ENCODE peak calls at places on chromosomes 6 and 20, in six cellular contexts. U is sciatic nerve, A is stomach, E is mucosa of gallbladder, R is ACHN, W is heart right ventricle. Z is an unnamed sample.

GRCh38 chr20:17825949-17826843 is 126.4 kb downstream of the BANF2 start:
- DNase-seq in R (no peak), W (no peak), U (no peak), A (no peak), E (no peak), Z (peak; percentile 44)

GRCh38 chr6:137777299-137778075 is 89.6 kb upstream of the TNFAIP3 start:
- DNase-seq in W (no peak), A (no peak), U (no peak), E (no peak), R (no peak), Z (no peak)

GRCh38 chr6:121944361-121944760 is 455.1 kb upstream of the HSF2 start:
- DNase-seq in W (no peak), U (no peak), R (no peak), A (no peak), E (no peak), Z (no peak)

GRCh38 chr6:15073344-15073789 is 172.5 kb upstream of the JARID2 start:
- DNase-seq in R (no peak), W (no peak), U (no peak), A (no peak), E (no peak), Z (no peak)

GRCh38 chr6:151067684-151068596 is 171.8 kb upstream of the AKAP12 start:
- DNase-seq in R (peak; percentile 60), U (peak; percentile 93), W (peak; percentile 66), E (peak; percentile 78), A (peak; percentile 58), Z (peak; percentile 51)

GRCh38 chr20:38520261-38520660 is 47.6 kb downstream of the RALGAPB start:
- DNase-seq in W (no peak), U (no peak), E (no peak), R (no peak), A (no peak), Z (no peak)

GRCh38 chr6:159106627-159107241 is 61.9 kb upstream of the TAGAP start:
- DNase-seq in U (peak; percentile 78), E (peak; percentile 80), R (peak; percentile 3), A (peak; percentile 92), W (peak; percentile 49), Z (peak; percentile 89)

GRCh38 chr20:32155017-32155965 is 45.8 kb downstream of the TM9SF4 start:
- DNase-seq in U (peak; percentile 88), W (peak; percentile 79), R (peak; percentile 84), E (peak; percentile 67), A (peak; percentile 71), Z (peak; percentile 51)

GRCh38 chr6:19839237-19839546 is 2.0 kb downstream of the ID4 start:
- DNase-seq in U (no peak), W (no peak), A (no peak), R (no peak), E (no peak), Z (no peak)

GRCh38 chr6:131694832-131695426 is 6.3 kb downstream of the OR2A4 start:
- DNase-seq in W (no peak), A (peak; percentile 42), U (peak; percentile 62), R (peak; percentile 63), E (peak; percentile 46), Z (peak; percentile 62)

GRCh38 chr6:11878735-11879134 is 100.1 kb upstream of the ADTRP start:
- DNase-seq in U (no peak), A (no peak), R (no peak), E (no peak), W (no peak), Z (no peak)

GRCh38 chr6:13517116-13517515 is 29.7 kb upstream of the GFOD1 start:
- DNase-seq in U (no peak), W (no peak), E (no peak), R (no peak), A (no peak), Z (no peak)

GRCh38 chr20:13022401-13023170 is 13.8 kb downstream of the SPTLC3 start:
- DNase-seq in E (no peak), U (no peak), R (peak; percentile 32), W (no peak), A (no peak), Z (no peak)

GRCh38 chr20:57392512-57393271 is 1.5 kb downstream of the RBM38 start:
- DNase-seq in W (peak; percentile 61), U (no peak), A (peak; percentile 60), R (no peak), E (peak; percentile 57), Z (peak; percentile 71)

GRCh38 chr6:170019259-170020040 is 268.0 kb downstream of the ERMARD start:
- DNase-seq in W (no peak), R (no peak), E (no peak), U (peak; percentile 34), A (peak; percentile 20), Z (no peak)

GRCh38 chr6:21263531-21264287 is 329.8 kb upstream of the SOX4 start:
- DNase-seq in R (no peak), W (no peak), A (no peak), E (no peak), U (no peak), Z (no peak)

GRCh38 chr6:44446626-44447297 is 59.3 kb downstream of the CDC5L start:
- DNase-seq in A (no peak), U (no peak), W (no peak), R (peak; percentile 61), E (no peak), Z (no peak)

GRCh38 chr20:46055269-46055668 is 26.3 kb downstream of the SLC12A5 start:
- DNase-seq in U (no peak), E (no peak), R (no peak), A (no peak), W (no peak), Z (no peak)

GRCh38 chr20:1241456-1241855 is 15.6 kb downstream of the RAD21L1 start:
- DNase-seq in E (no peak), R (peak; percentile 6), W (no peak), A (no peak), U (no peak), Z (no peak)

GRCh38 chr20:56925696-56926101 is 296.6 kb downstream of the TFAP2C start:
- DNase-seq in W (no peak), E (no peak), R (no peak), A (no peak), U (no peak), Z (no peak)

GRCh38 chr20:57748601-57749130 is 38.9 kb upstream of the PMEPA1 start:
- DNase-seq in W (peak; percentile 82), U (peak; percentile 85), E (peak; percentile 78), A (peak; percentile 55), R (peak; percentile 90), Z (peak; percentile 50)

GRCh38 chr6:151546941-151547659 is 53.3 kb downstream of the CCDC170 start:
- DNase-seq in W (no peak), U (no peak), E (no peak), R (no peak), A (no peak), Z (no peak)

GRCh38 chr6:166765234-166765541 is 138.1 kb upstream of the RPS6KA2 start:
- DNase-seq in R (no peak), A (peak; percentile 10), E (no peak), U (no peak), W (no peak), Z (no peak)

GRCh38 chr20:48827880-48828733 is at the start of gene PREX1:
- DNase-seq in W (peak; percentile 83), A (peak; percentile 89), E (peak; percentile 70), R (peak; percentile 80), U (peak; percentile 87), Z (peak; percentile 42)

GRCh38 chr6:55621244-55621643 is 42.3 kb upstream of the HMGCLL1 start:
- DNase-seq in R (no peak), W (no peak), E (no peak), U (no peak), A (no peak), Z (no peak)

GRCh38 chr20:48808382-48809034 is 19.3 kb downstream of the PREX1 start:
- DNase-seq in U (no peak), E (no peak), A (no peak), R (no peak), W (no peak), Z (no peak)

GRCh38 chr6:69343856-69344255 is 453.0 kb downstream of the LMBRD1 start:
- DNase-seq in U (no peak), E (no peak), W (no peak), A (no peak), R (no peak), Z (no peak)

GRCh38 chr6:9334979-9335378 is 899.6 kb upstream of the SLC35B3 start:
- DNase-seq in U (no peak), W (no peak), A (no peak), R (no peak), E (no peak), Z (no peak)

GRCh38 chr6:84220809-84221409 is 6.5 kb downstream of the CEP162 start:
- DNase-seq in W (no peak), A (no peak), U (no peak), E (no peak), R (peak; percentile 41), Z (peak; percentile 37)

GRCh38 chr6:161683400-161683799 is 409.5 kb upstream of the AGPAT4 start:
- DNase-seq in U (no peak), R (no peak), W (no peak), A (no peak), E (no peak), Z (no peak)

GRCh38 chr20:63819224-63819917 is 11.7 kb downstream of the ZBTB46 start:
- DNase-seq in R (no peak), W (no peak), A (no peak), U (no peak), E (no peak), Z (peak; percentile 31)

GRCh38 chr6:43258807-43259686 is 15.8 kb downstream of the TTBK1 start:
- DNase-seq in A (no peak), E (no peak), U (no peak), W (no peak), R (no peak), Z (no peak)

GRCh38 chr6:89291256-89291819 is 23.8 kb downstream of the GABRR2 start:
- DNase-seq in A (no peak), W (no peak), E (no peak), U (peak; percentile 36), R (no peak), Z (no peak)

Z was measured in small intestine.